ENCODE peak calls at places on chromosomes 6 and 20, in nine cellular contexts. W is cardiac muscle cell, Z is PC-3, X is ovary, U is pancreas, K is astrocyte, Q is endothelial cell of umbilical vein, O is lung, R is colonic mucosa. I is an unnamed sample.

GRCh38 chr6:165487347-165487746 is 175.7 kb downstream of the PDE10A start:
- DNase-seq in W (peak), Z (no peak), X (no peak), U (no peak), K (no peak), Q (no peak), O (no peak), R (no peak), I (no peak)

GRCh38 chr6:28340310-28340709 is 4.4 kb upstream of the ZSCAN31 start:
- DNase-seq in W (no peak), Z (no peak), X (no peak), U (no peak), K (no peak), Q (no peak), O (no peak), R (no peak), I (no peak)

GRCh38 chr6:37700266-37700973 is 2.7 kb upstream of the MDGA1 start:
- DNase-seq in W (no peak), Z (no peak), X (no peak), U (no peak), K (no peak), Q (no peak), O (no peak), R (no peak), I (no peak)

GRCh38 chr6:136592930-136593673 is 42.9 kb upstream of the MAP7 start:
- DNase-seq in W (peak), Z (no peak), X (no peak), U (no peak), K (peak), Q (peak), O (no peak), R (no peak), I (no peak)

GRCh38 chr6:150143521-150144293 is 863 bp downstream of the PPP1R14C start:
- DNase-seq in W (no peak), Z (no peak), X (no peak), U (no peak), K (no peak), Q (no peak), O (no peak), R (no peak), I (peak)

GRCh38 chr6:37516076-37516919 is 16.6 kb upstream of the CCDC167 start:
- DNase-seq in W (no peak), Z (peak), X (no peak), U (no peak), K (no peak), Q (no peak), O (peak), R (peak), I (peak)

GRCh38 chr6:149198265-149198664 is 119.2 kb upstream of the TAB2 start:
- DNase-seq in W (no peak), Z (no peak), X (no peak), U (no peak), K (no peak), Q (no peak), O (no peak), R (no peak), I (no peak)

GRCh38 chr6:155327326-155328073 is 13.2 kb upstream of the TFB1M start:
- DNase-seq in W (peak), Z (peak), X (peak), U (peak), K (peak), Q (peak), O (peak), R (peak), I (peak)

GRCh38 chr6:57190140-57190539 is 18.0 kb downstream of the BAG2 start:
- DNase-seq in W (peak), Z (peak), X (no peak), U (no peak), K (no peak), Q (peak), O (no peak), R (no peak), I (no peak)

GRCh38 chr6:19759117-19759880 is 77.9 kb upstream of the ID4 start:
- DNase-seq in W (peak), Z (peak), X (no peak), U (no peak), K (peak), Q (no peak), O (no peak), R (no peak), I (no peak)

GRCh38 chr20:8568068-8568467 is 436.0 kb downstream of the PLCB1 start:
- DNase-seq in W (peak), Z (no peak), X (no peak), U (no peak), K (peak), Q (no peak), O (no peak), R (no peak), I (no peak)

GRCh38 chr6:115323001-115323400 is 737.7 kb downstream of the FRK start:
- DNase-seq in W (no peak), Z (no peak), X (no peak), U (no peak), K (no peak), Q (no peak), O (no peak), R (no peak), I (no peak)

GRCh38 chr20:57654363-57654997 is 34.3 kb upstream of the ZBP1 start:
- DNase-seq in W (peak), Z (peak), X (peak), U (no peak), K (peak), Q (peak), O (peak), R (peak), I (peak)

GRCh38 chr6:110590821-110591351 is 114.5 kb upstream of the SLC22A16 start:
- DNase-seq in W (peak), Z (no peak), X (no peak), U (no peak), K (peak), Q (no peak), O (no peak), R (no peak), I (no peak)

GRCh38 chr20:14521436-14521835 is 184.0 kb upstream of the FLRT3 start:
- DNase-seq in W (no peak), Z (peak), X (no peak), U (no peak), K (no peak), Q (no peak), O (no peak), R (no peak), I (no peak)

GRCh38 chr6:42745083-42745637 is 743 bp downstream of the TBCC start:
- DNase-seq in W (peak), Z (no peak), X (peak), U (peak), K (no peak), Q (peak), O (peak), R (peak), I (peak)

GRCh38 chr20:6769953-6770831 is 2.7 kb downstream of the BMP2 start:
- DNase-seq in W (peak), Z (no peak), X (peak), U (peak), K (peak), Q (peak), O (peak), R (peak), I (peak)

GRCh38 chr6:4133941-4134838 is 1.2 kb downstream of the ECI2 start:
- DNase-seq in W (peak), Z (peak), X (no peak), U (peak), K (no peak), Q (peak), O (no peak), R (peak), I (peak)

GRCh38 chr6:36679043-36679821 is 718 bp downstream of the CDKN1A start:
- DNase-seq in W (peak), Z (peak), X (peak), U (peak), K (peak), Q (peak), O (peak), R (peak), I (peak)

GRCh38 chr6:22975079-22975478 is 405.7 kb downstream of the HDGFL1 start:
- DNase-seq in W (no peak), Z (no peak), X (no peak), U (no peak), K (no peak), Q (no peak), O (no peak), R (no peak), I (no peak)

GRCh38 chr6:38387461-38387860 is 252.3 kb downstream of the BTBD9 start:
- DNase-seq in W (no peak), Z (no peak), X (no peak), U (no peak), K (no peak), Q (no peak), O (no peak), R (no peak), I (no peak)

GRCh38 chr6:123393333-123393732 is 243.4 kb downstream of the TRDN start:
- DNase-seq in W (peak), Z (peak), X (no peak), U (no peak), K (no peak), Q (peak), O (no peak), R (no peak), I (no peak)

GRCh38 chr20:8132632-8133587 is 844 bp downstream of the PLCB1 start:
- DNase-seq in W (peak), Z (no peak), X (peak), U (peak), K (no peak), Q (peak), O (peak), R (peak), I (peak)

GRCh38 chr20:59525500-59526241 is 78.7 kb upstream of the PHACTR3 start:
- DNase-seq in W (peak), Z (peak), X (peak), U (peak), K (no peak), Q (peak), O (peak), R (peak), I (peak)

GRCh38 chr6:7827142-7827541 is 83.4 kb downstream of the TXNDC5 start:
- DNase-seq in W (peak), Z (peak), X (no peak), U (no peak), K (no peak), Q (peak), O (no peak), R (no peak), I (no peak)

GRCh38 chr6:113476937-113477839 is 380.0 kb upstream of the MARCKS start:
- DNase-seq in W (no peak), Z (peak), X (no peak), U (no peak), K (peak), Q (no peak), O (no peak), R (no peak), I (no peak)

GRCh38 chr20:49558826-49559225 is 9.1 kb downstream of the PTGIS start:
- DNase-seq in W (no peak), Z (no peak), X (no peak), U (no peak), K (no peak), Q (no peak), O (no peak), R (no peak), I (no peak)

GRCh38 chr20:17825251-17825691 is 125.5 kb downstream of the BANF2 start:
- DNase-seq in W (peak), Z (no peak), X (no peak), U (no peak), K (no peak), Q (no peak), O (no peak), R (no peak), I (no peak)

GRCh38 chr20:3239026-3239866 is at the start of gene SLC4A11:
- DNase-seq in W (peak), Z (peak), X (no peak), U (peak), K (peak), Q (peak), O (peak), R (peak), I (peak)

GRCh38 chr6:153108320-153108719 is 22.8 kb downstream of the RGS17 start:
- DNase-seq in W (peak), Z (peak), X (no peak), U (no peak), K (no peak), Q (peak), O (no peak), R (no peak), I (no peak)

DNA sequence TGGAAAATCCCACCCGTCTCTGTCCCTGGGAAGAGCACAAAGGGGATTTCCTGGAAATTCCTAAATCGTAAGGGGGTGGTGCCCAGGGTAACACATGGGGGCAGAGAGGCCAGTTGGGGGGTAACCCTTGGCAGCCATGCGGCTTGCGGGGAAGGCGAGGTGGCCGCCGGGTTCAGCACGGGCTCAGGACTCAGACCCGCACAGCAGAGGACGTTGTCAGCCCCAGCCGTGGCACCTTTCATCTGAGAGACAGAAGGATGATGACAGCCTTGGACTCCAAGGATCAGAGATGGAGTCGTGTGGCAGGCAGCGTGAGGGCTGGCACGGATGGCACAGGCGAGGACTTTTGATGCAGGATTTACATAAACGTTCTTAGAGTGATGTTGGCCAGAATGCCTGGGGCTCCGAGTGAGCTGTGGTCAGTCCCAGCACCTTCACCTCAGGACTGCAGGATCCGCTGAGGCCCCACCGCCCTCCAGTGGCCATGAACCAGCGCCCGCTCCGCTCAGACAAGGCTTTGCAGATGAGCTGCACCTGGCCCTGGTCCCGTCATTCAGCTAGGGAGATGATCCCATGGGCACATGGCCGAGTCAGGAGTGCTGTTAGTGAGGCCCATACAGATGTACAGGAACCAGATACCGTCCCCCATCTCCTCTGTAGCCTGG is 190.3 kb downstream of the TAF4 start:
- DNase-seq in W (no peak), Z (peak), X (no peak), U (no peak), K (no peak), Q (no peak), O (no peak), R (no peak), I (no peak)
- TF ChIP-seq CTCF in W (no peak), Z (peak), X (no peak), U (no peak), K (no peak), Q (no peak), O (no peak), R (no peak), I (no peak)

DNA sequence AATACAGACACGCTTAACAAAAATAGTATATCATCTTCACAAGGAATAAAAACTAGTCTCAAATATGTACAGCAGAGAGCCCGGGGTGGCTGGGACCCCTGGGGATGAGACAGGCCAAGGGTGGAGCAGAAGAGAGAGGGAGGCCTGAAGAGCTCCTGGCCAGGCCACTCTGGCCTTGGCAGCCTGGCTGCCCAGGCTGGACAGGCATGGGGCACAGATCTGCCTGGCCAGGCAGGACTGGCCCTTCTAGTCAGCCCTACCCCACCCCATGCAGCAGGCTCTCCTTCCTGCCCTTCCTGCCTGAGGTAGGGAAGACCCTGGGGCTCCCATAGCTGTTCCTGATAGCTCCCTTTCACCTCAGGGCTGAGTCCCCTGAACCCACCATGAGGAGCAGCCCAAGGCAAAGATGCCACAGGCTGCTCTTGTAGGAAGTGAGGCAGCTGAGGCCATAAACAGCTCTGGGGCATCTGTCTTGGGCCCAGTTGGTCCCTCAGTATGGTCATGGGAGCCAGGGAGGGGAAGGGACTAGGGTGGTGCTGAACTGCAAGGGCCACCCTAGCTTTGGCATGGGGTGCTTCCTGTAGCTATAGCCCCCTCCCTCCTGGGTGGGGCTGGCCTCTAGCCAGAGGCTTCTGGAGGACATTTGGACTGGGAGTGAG is 27.1 kb downstream of the COX4I2 start:
- DNase-seq in W (no peak), Z (no peak), X (no peak), U (no peak), K (no peak), Q (no peak), O (no peak), R (peak), I (peak)
- H3K27ac ChIP-seq in W (peak), Z (peak), X (no peak), U (peak), K (no peak), Q (no peak), O (peak), R (peak), I (peak)

GRCh38 chr6:1474205-1474604 is 84.8 kb downstream of the FOXF2 start:
- DNase-seq in W (no peak), Z (peak), X (no peak), U (no peak), K (no peak), Q (no peak), O (no peak), R (no peak), I (no peak)
- TF ChIP-seq CTCF in W (no peak), Z (peak), X (no peak), U (no peak), K (peak), Q (no peak), O (no peak), R (no peak), I (no peak)

GRCh38 chr20:48054051-48054450 is 268.8 kb upstream of the SULF2 start:
- DNase-seq in W (no peak), Z (no peak), X (no peak), U (no peak), K (no peak), Q (no peak), O (no peak), R (no peak), I (no peak)
- H3K27ac ChIP-seq in W (no peak), Z (no peak), X (no peak), U (no peak), K (no peak), Q (no peak), O (no peak), R (no peak), I (no peak)

GRCh38 chr6:130755368-130756034 is 71.7 kb upstream of the SMLR1 start:
- DNase-seq in W (no peak), Z (no peak), X (no peak), U (no peak), K (no peak), Q (no peak), O (no peak), R (no peak), I (no peak)

GRCh38 chr6:130756836-130757235 is 70.4 kb upstream of the SMLR1 start:
- DNase-seq in W (no peak), Z (no peak), X (no peak), U (no peak), K (no peak), Q (no peak), O (no peak), R (no peak), I (no peak)

GRCh38 chr6:130760006-130760405 is 67.2 kb upstream of the SMLR1 start:
- DNase-seq in W (peak), Z (peak), X (no peak), U (no peak), K (peak), Q (peak), O (no peak), R (no peak), I (no peak)

GRCh38 chr6:130761286-130761685 is 65.9 kb upstream of the SMLR1 start:
- DNase-seq in W (no peak), Z (no peak), X (no peak), U (no peak), K (no peak), Q (no peak), O (no peak), R (no peak), I (no peak)

DNA sequence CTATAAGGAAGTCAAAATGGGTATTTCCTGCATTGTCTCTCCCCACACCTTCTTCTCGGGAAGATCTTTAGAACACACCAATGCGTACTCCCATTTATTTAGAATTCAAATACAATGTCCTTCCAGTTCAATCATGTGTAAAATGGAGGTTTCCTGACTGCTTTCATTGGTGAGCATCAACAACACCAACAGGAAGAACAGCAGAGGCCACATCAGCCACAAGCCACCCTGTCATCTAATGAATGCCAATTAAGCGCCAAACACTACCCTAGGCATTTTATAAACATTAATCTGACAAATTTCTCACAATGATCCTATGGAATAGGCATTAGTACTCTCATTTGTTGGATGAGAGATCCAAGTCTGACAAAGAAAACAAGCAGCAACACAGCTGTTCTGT is 68.4 kb upstream of the SMLR1 start:
- DNase-seq in W (no peak), Z (no peak), X (no peak), U (no peak), K (no peak), Q (no peak), O (no peak), R (no peak), I (no peak)
- TF ChIP-seq CTCF in W (no peak), Z (no peak), X (no peak), U (no peak), K (no peak), Q (no peak), O (no peak), R (no peak), I (no peak)

DNA sequence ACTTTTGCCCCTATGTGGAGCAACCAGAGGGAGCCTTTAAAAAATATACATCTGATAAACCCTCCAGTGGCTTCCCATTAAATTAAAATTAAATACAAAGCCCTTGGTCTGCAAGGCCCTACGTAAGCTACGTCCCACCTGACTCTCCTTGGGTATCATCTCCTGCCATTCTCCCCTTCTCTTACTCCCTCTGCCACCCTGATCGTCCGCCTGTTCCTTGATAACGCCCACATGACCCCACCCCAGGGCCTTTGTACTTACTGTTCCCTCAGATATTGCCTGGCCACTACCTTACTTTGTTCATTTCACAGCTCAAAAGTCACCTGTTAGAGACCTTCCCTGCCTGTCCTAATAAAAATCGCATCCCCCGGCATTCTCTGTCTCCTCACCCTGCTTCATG is 5.4 kb upstream of the NFATC2 start:
- DNase-seq in W (no peak), Z (no peak), X (no peak), U (no peak), K (no peak), Q (no peak), O (no peak), R (no peak), I (no peak)
- H3K27ac ChIP-seq in W (no peak), Z (no peak), X (no peak), U (no peak), K (no peak), Q (no peak), O (no peak), R (no peak), I (no peak)

GRCh38 chr6:14831922-14832321 is 413.9 kb upstream of the JARID2 start:
- DNase-seq in W (no peak), Z (no peak), X (no peak), U (no peak), K (no peak), Q (no peak), O (no peak), R (no peak), I (peak)
- TF ChIP-seq CTCF in W (no peak), Z (no peak), X (no peak), U (no peak), K (no peak), Q (no peak), O (no peak), R (no peak), I (no peak)